ENCODE peak calls at places on chromosomes 16 and 17, in five cellular contexts. K is H1, M is mesenchymal stem cell, U is H9, Y is neuronal stem cell. R is an unnamed sample.

GRCh38 chr17:51860934-51861561 is 297.5 kb downstream of the CA10 start:
- DNase-seq in K (peak; percentile 81), M (no peak), U (peak; percentile 88), Y (peak; percentile 64), R (peak; percentile 51)

GRCh38 chr17:29138184-29138955 is 41.8 kb downstream of the MYO18A start:
- DNase-seq in K (no peak), M (no peak), U (no peak), Y (no peak), R (no peak)

GRCh38 chr16:21223787-21224186 is 9.7 kb upstream of the ANKS4B start:
- DNase-seq in K (peak; percentile 38), M (no peak), U (peak; percentile 31), Y (no peak), R (no peak)

GRCh38 chr17:63974594-63975192 is 2.0 kb upstream of the SCN4A start:
- DNase-seq in K (no peak), M (peak; percentile 43), U (no peak), Y (no peak), R (no peak)

GRCh38 chr17:6164996-6165395 is 94.8 kb downstream of the WSCD1 start:
- DNase-seq in K (no peak), M (no peak), U (no peak), Y (no peak), R (no peak)

GRCh38 chr17:8016632-8017424 is 14.4 kb downstream of the GUCY2D start:
- DNase-seq in K (peak; percentile 91), M (peak; percentile 36), U (peak; percentile 92), Y (peak; percentile 58), R (peak; percentile 40)

GRCh38 chr17:7541074-7541621 is 7.7 kb upstream of the TNFSF12 start:
- DNase-seq in K (no peak), M (no peak), U (no peak), Y (no peak), R (no peak)

GRCh38 chr16:4873091-4873490 is 25.8 kb downstream of the UBN1 start:
- DNase-seq in K (no peak), M (no peak), U (no peak), Y (no peak), R (no peak)

GRCh38 chr17:73090396-73091202 is 1.9 kb downstream of the SLC39A11 start:
- DNase-seq in K (no peak), M (no peak), U (no peak), Y (no peak), R (no peak)

GRCh38 chr17:29021251-29021650 is 15.4 kb upstream of the SEZ6 start:
- DNase-seq in K (no peak), M (no peak), U (no peak), Y (no peak), R (peak; percentile 95)

GRCh38 chr17:40462343-40463121 is 19.3 kb downstream of the IGFBP4 start:
- DNase-seq in K (no peak), M (no peak), U (no peak), Y (no peak), R (no peak)

GRCh38 chr16:21283521-21284289 is 5.6 kb upstream of the CRYM start:
- DNase-seq in K (peak; percentile 87), M (peak; percentile 21), U (peak; percentile 86), Y (peak; percentile 72), R (no peak)

GRCh38 chr17:39716073-39716818 is 14.1 kb downstream of the MIEN1 start:
- DNase-seq in K (no peak), M (no peak), U (no peak), Y (no peak), R (no peak)

GRCh38 chr16:72905581-72905980 is 142.3 kb downstream of the ZFHX3 start:
- DNase-seq in K (no peak), M (peak; percentile 36), U (no peak), Y (no peak), R (peak; percentile 85)

GRCh38 chr16:57801856-57802634 is at the start of gene KIFC3:
- DNase-seq in K (peak; percentile 73), M (peak; percentile 82), U (peak; percentile 49), Y (no peak), R (no peak)

GRCh38 chr16:85303354-85303883 is 191.1 kb upstream of the CIBAR2 start:
- DNase-seq in K (peak; percentile 95), M (peak; percentile 60), U (peak; percentile 86), Y (peak; percentile 43), R (peak; percentile 73)

GRCh38 chr16:12120331-12120981 is 143.9 kb downstream of the SNX29 start:
- DNase-seq in K (no peak), M (peak; percentile 98), U (no peak), Y (no peak), R (no peak)

GRCh38 chr16:57316390-57317017 is 32.0 kb upstream of the PLLP start:
- DNase-seq in K (peak; percentile 23), M (peak; percentile 97), U (no peak), Y (no peak), R (peak; percentile 40)

GRCh38 chr17:39822051-39822450 is 42.1 kb downstream of the IKZF3 start:
- DNase-seq in K (no peak), M (no peak), U (no peak), Y (no peak), R (no peak)

GRCh38 chr16:827513-827912 is 27.0 kb upstream of the GNG13 start:
- DNase-seq in K (no peak), M (no peak), U (no peak), Y (no peak), R (no peak)

GRCh38 chr16:86576591-86577313 is 1.6 kb upstream of the FOXL1 start:
- DNase-seq in K (peak; percentile 63), M (peak; percentile 74), U (no peak), Y (no peak), R (no peak)

GRCh38 chr16:86574646-86575045 is 3.7 kb upstream of the FOXL1 start:
- DNase-seq in K (no peak), M (no peak), U (no peak), Y (no peak), R (no peak)

GRCh38 chr16:86575754-86576557 is 2.4 kb upstream of the FOXL1 start:
- DNase-seq in K (peak; percentile 89), M (peak; percentile 98), U (peak; percentile 95), Y (peak; percentile 89), R (no peak)

GRCh38 chr16:86573646-86574508 is 4.5 kb upstream of the FOXL1 start:
- DNase-seq in K (no peak), M (no peak), U (no peak), Y (no peak), R (no peak)

DNA sequence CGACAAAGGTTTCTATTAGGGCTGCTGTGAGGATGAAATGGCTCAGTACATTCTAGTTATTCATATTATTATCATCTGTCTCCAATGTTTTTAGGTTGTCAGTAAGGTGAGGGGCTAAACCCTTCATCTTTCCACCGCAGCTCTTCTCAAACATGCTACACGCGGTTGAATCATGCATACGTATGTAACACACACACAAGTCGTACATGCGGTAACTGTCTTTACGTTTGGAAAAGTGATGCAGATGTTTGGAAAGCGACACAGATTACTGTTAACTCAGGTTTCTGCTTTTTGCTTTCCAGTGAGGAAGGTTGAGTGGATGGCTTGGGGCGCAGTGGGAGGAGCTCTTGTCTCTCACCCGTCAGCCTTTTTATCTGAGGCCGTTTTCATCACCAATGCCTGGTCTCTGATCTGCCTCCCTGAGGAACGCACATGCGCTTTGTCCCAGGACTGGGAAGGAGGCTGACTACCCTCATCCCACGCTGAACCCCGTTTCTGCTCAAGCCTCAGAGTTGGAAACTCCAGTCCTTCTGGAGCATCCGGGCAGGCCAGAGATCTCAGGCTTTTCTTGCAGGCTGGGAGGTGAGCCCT is 3.2 kb upstream of the FOXL1 start:
- DNase-seq in K (no peak), M (no peak), U (no peak), Y (no peak), R (no peak)
- H2BK12ac ChIP-seq in K (no peak overlapping the region), M (peak overlapping the region; percentile 56), U (no peak overlapping the region), Y (no peak overlapping the region), R (peak overlapping the region; percentile 35)

DNA sequence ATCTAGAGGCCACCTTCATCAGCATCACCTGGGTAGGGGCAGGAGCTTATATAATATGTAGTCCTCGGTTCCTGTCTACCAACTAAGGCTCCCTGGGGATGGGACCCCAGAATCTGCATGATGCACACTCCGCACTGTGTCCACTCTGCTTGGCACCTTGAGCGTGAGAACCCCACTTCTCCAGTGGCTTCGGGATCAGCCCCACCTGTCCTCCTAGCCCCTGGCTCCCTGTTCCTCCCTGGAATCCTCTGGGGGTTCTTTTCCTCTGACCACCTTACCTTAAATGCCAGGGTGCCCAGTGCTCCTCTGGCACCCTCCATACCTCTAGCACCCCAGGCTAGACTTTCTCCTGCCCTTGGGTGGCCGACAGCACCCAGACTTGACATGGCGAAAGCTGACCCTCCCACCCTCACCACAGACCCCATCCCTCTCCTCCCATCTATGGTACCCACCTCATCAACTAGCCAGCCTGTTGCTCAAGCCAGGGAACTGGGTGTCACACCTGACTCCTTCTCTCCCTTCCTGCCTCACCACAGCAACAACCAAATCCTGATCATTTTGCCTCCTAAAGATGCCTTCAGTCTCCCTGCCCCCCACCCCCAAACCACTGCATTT is 2.8 kb upstream of the NXPH3 start:
- DNase-seq in K (no peak), M (no peak), U (no peak), Y (no peak), R (no peak)
- H2BK12ac ChIP-seq in K (no peak overlapping the region), M (no peak overlapping the region), U (no peak overlapping the region), Y (no peak overlapping the region), R (no peak overlapping the region)

GRCh38 chr16:81495321-81496234 is 51.0 kb downstream of the CMIP start:
- DNase-seq in K (no peak), M (no peak), U (no peak), Y (no peak), R (no peak)

GRCh38 chr16:81498351-81498750 is 53.7 kb downstream of the CMIP start:
- DNase-seq in K (no peak), M (no peak), U (no peak), Y (no peak), R (no peak)

GRCh38 chr16:81494888-81495287 is 50.3 kb downstream of the CMIP start:
- DNase-seq in K (no peak), M (no peak), U (no peak), Y (no peak), R (no peak)

GRCh38 chr16:81497690-81498089 is 53.1 kb downstream of the CMIP start:
- DNase-seq in K (no peak), M (no peak), U (no peak), Y (no peak), R (no peak)

DNA sequence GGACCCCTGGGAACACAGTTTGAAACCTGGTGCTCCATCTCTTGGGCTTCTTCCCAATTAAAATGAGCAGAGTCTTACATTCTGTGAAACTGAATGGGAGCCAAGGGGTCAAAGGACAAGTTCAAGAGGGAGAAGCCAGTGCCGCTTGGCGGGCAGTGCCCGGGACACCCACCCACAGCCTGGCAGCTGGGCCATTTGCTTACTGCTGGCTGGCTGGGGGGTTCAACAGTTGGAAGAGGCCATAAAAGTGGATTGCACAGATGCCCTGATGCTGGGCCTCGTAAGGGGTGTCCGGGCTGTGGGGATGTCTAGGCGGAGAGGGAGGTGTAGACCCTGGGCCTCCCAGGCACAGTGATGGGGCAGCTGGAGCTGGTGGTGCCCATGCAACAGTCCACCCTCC is 52.1 kb downstream of the CMIP start:
- DNase-seq in K (no peak), M (no peak), U (no peak), Y (no peak), R (no peak)
- H2BK12ac ChIP-seq in K (no peak overlapping the region), M (no peak overlapping the region), U (no peak overlapping the region), Y (no peak overlapping the region), R (no peak overlapping the region)

DNA sequence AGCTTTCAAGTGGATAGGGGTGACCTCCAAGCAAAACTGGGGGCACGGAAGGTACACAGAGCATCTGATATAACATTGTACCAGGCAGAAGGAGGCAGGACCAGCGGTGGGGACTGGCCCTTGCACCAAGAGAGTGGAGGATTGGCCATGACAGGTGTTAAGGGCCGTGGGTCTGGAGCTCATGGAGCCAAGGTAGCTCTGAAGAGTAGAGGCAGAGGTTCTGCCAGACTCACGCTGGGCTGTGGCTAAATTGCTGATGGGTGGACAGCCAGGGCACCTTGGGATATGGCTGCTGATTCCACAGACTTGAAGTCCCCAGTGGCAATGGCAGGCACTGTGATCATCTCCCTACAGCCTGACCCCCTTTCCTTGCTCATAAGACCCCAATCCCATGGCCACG is 65.9 kb upstream of the NKD1 start:
- DNase-seq in K (no peak), M (no peak), U (no peak), Y (no peak), R (no peak)
- H2BK12ac ChIP-seq in K (no peak overlapping the region), M (no peak overlapping the region), U (no peak overlapping the region), Y (no peak overlapping the region), R (no peak overlapping the region)

GRCh38 chr17:82681547-82681946 is 17.0 kb downstream of the RAB40B start:
- DNase-seq in K (no peak), M (no peak), U (no peak), Y (no peak), R (no peak)
- H2BK12ac ChIP-seq in K (no peak overlapping the region), M (no peak overlapping the region), U (no peak overlapping the region), Y (no peak overlapping the region), R (no peak overlapping the region)

R was measured in trophoblast cell.